ENCODE peak calls at places on chromosome 1, in five cellular contexts. N, C, H, A and E are unnamed samples.

GRCh38 chr1:31755197-31755611 is 8.9 kb downstream of the ADGRB2 start:
- DNase-seq in N (peak), H (no peak), C (no peak), A (no peak), E (no peak)

GRCh38 chr1:4549933-4550332 is 104.5 kb upstream of the AJAP1 start:
- DNase-seq in N (no peak), C (no peak), H (no peak), A (no peak), E (peak)

GRCh38 chr1:8032351-8032750 is 6.2 kb upstream of the ERRFI1 start:
- DNase-seq in N (peak), C (no peak), A (no peak), H (no peak), E (no peak)

GRCh38 chr1:68204965-68205630 is 27.2 kb downstream of the WLS start:
- DNase-seq in A (no peak), H (no peak), C (no peak), N (no peak), E (peak)

GRCh38 chr1:151371744-151372410 is 628 bp downstream of the SELENBP1 start:
- DNase-seq in C (peak), A (peak), H (no peak), N (peak), E (peak)

GRCh38 chr1:11703357-11704225 is 12.1 kb downstream of the DRAXIN start:
- DNase-seq in C (no peak), N (no peak), H (no peak), A (no peak), E (no peak)

GRCh38 chr1:10617318-10617717 is 142.6 kb downstream of the PEX14 start:
- DNase-seq in N (no peak), A (no peak), C (no peak), H (no peak), E (no peak)

GRCh38 chr1:169487561-169487960 is 1.8 kb upstream of the SLC19A2 start:
- DNase-seq in H (no peak), A (no peak), N (no peak), C (no peak), E (peak)

GRCh38 chr1:33032126-33032869 is 4.4 kb downstream of the AK2 start:
- DNase-seq in H (no peak), C (no peak), A (no peak), N (peak), E (no peak)

GRCh38 chr1:220121791-220122530 is 28.0 kb downstream of the IARS2 start:
- DNase-seq in H (no peak), N (no peak), A (no peak), C (no peak), E (no peak)

GRCh38 chr1:55337801-55338447 is 122.8 kb upstream of the USP24 start:
- DNase-seq in H (no peak), C (no peak), A (peak), N (peak), E (peak)

GRCh38 chr1:212158912-212159796 is 123.6 kb downstream of the DTL start:
- DNase-seq in H (no peak), N (no peak), A (no peak), C (no peak), E (no peak)

GRCh38 chr1:208237241-208237640 is 6.9 kb downstream of the PLXNA2 start:
- DNase-seq in H (no peak), N (no peak), C (no peak), A (no peak), E (no peak)

GRCh38 chr1:182389619-182390047 is 2.0 kb downstream of the GLUL start:
- DNase-seq in A (no peak), N (no peak), H (no peak), C (peak), E (no peak)

GRCh38 chr1:9071554-9072235 is 2.3 kb upstream of the SLC2A5 start:
- DNase-seq in H (no peak), C (peak), N (no peak), A (no peak), E (no peak)

GRCh38 chr1:99490031-99490430 is 155.9 kb upstream of the PALMD start:
- DNase-seq in H (no peak), A (no peak), C (no peak), N (no peak), E (no peak)

GRCh38 chr1:53637726-53638640 is 101.0 kb downstream of the GLIS1 start:
- DNase-seq in A (no peak), C (no peak), H (no peak), N (no peak), E (no peak)

GRCh38 chr1:30126839-30127238 is 596.5 kb downstream of the MATN1 start:
- DNase-seq in H (no peak), N (no peak), C (no peak), A (no peak), E (no peak)

GRCh38 chr1:53111073-53111556 is 31.3 kb downstream of the SLC1A7 start:
- DNase-seq in N (peak), C (no peak), H (no peak), A (no peak), E (peak)

GRCh38 chr1:219900201-219900600 is 28.2 kb downstream of the SLC30A10 start:
- DNase-seq in N (no peak), H (no peak), A (no peak), C (no peak), E (no peak)

GRCh38 chr1:12076425-12077005 is 13.4 kb downstream of the TNFRSF8 start:
- DNase-seq in C (no peak), A (no peak), H (no peak), N (no peak), E (no peak)

GRCh38 chr1:235650341-235651169 is 971 bp upstream of the GNG4 start:
- DNase-seq in A (no peak), C (peak), H (no peak), N (no peak), E (no peak)

GRCh38 chr1:226181996-226182714 is 4.4 kb downstream of the ACBD3 start:
- DNase-seq in A (peak), C (peak), H (no peak), N (peak), E (peak)

GRCh38 chr1:226185153-226186036 is 1.1 kb downstream of the ACBD3 start:
- DNase-seq in N (peak), H (no peak), C (no peak), A (no peak), E (peak)

GRCh38 chr1:226187380-226187779 is 839 bp upstream of the ACBD3 start:
- DNase-seq in N (no peak), C (no peak), H (no peak), A (no peak), E (no peak)

GRCh38 chr1:226187019-226187322 is 430 bp upstream of the ACBD3 start:
- DNase-seq in H (no peak), N (no peak), C (no peak), A (peak), E (no peak)

DNA sequence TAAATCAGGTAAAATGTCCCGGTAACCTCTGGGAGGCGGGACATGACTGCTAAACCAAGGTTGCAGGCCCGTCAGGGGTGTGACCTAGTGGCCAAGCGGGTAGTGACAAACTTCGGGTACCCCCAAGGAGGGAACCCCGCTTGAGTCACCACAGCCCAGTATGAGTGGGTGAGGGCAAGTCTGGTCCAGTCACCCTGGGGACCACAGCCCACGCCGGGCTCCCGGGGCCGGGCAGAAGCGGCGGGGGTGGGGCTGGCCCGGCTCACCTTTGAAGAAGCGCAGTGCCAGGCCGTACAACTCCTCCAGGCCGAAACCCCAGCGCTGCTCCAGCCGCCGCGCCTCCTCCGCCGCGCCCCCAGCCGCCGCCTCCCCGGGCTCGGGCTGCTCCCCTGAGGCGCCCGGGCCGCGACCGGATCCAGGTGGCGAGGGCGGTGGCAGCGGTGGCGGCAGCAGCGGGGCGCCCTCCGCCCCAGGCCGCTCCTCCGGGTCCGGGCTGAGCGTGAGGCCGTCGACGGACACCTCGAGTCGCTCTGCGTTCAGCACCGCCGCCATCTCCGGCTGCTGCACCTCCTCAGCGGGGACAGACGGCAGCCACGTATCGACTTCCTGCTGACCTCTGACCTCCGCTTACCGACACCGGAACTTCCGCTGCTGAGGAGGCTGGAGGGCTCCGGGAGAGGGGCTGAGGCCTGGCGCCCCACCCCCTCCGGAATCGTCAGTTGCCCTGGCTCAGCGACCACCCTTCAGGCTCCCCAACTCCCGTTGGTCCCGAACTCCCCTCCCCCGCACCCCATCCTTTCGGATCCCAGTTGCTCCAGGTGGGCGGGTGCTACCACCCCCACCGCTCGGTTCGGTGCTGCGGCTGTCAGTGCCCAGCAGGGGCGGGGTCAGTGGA is at the start of gene ACBD3:
- DNase-seq in N (peak), C (peak), H (peak), A (peak), E (peak)
- TF ChIP-seq CTCF in N (no peak), C (no peak), H (no peak), A (no peak), E (peak)

DNA sequence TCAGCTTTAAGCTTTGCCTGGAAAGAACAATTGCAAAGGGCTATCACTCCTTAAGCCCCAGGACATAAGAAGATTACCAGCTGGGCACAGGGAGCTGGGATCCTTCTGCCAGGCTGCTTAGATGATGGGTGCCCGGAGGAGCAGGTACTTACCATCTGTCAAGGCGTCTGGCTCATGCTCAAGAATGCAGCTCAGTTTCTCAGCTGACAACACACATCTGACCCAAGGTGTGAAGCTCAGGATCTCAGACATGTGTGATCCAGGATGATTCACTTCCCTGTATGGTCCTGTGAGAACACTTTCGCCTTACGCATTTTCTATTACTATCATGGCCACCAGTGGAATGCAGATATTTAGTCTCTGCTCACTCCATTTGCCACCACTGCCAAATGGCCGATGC is 14.7 kb upstream of the DISC1 start:
- DNase-seq in A (no peak), C (no peak), N (no peak), H (no peak), E (no peak)
- H3K27ac ChIP-seq in A (no peak), C (no peak), N (no peak), H (no peak), E (no peak)

GRCh38 chr1:26536081-26536480 is 6.5 kb downstream of the RPS6KA1 start:
- DNase-seq in N (no peak), H (no peak), C (no peak), A (no peak), E (no peak)

GRCh38 chr1:26536521-26536920 is 7.0 kb downstream of the RPS6KA1 start:
- DNase-seq in N (no peak), A (no peak), H (no peak), C (no peak), E (no peak)

GRCh38 chr1:26539722-26540121 is 10.2 kb downstream of the RPS6KA1 start:
- DNase-seq in H (no peak), N (peak), A (no peak), C (no peak), E (no peak)

GRCh38 chr1:26538480-26539412 is 9.2 kb downstream of the RPS6KA1 start:
- DNase-seq in C (no peak), N (peak), H (no peak), A (peak), E (peak)

GRCh38 chr1:26537951-26538352 is 8.4 kb downstream of the RPS6KA1 start:
- DNase-seq in N (peak), A (peak), C (no peak), H (no peak), E (peak)
- TF ChIP-seq CTCF in N (peak), A (peak), C (no peak), H (no peak), E (peak)

GRCh38 chr1:94927405-94928175 is 680 bp upstream of the CNN3 start:
- DNase-seq in N (peak), H (no peak), C (no peak), A (no peak), E (no peak)
- H3K27ac ChIP-seq in N (peak), H (peak), C (peak), A (peak), E (no peak)

DNA sequence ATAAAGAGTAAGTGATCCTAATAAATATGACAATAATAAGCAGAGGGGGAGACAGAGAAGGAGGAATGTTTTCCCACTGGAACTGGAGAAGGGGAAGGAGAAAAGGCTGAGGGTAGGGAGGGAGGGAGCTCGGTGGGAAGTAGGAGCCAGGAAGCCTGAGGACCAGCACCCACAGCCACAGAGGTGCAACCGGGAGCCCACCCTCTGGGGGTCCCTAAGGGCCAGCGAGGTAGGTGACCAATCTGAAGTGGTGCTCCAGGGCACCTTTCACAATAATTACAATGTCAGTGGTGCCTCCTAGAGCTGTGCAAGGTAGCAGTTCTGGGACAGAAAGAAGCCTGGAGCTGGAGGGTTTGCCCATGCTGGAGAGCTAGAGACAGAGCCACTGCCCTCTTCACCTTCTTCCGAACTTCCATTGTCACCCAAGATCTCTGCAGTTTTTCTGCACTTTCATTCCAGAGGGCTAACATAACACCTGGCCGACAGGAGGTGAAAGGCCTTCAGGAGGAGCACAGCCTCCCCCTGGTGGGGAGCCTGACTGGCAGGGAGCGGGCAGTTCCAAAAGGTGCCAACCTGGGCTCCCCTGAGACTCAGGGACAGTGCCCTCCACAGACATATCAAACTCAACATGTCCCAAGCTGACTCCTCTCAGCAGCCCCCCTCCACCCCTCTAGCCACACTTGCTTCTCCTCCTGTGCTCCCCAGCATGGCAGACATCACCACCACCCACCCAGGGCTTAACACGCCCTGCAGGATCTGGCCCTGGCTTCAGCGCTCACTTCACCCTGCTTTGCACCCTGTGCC is 4.0 kb upstream of the AHCYL1 start:
- DNase-seq in H (no peak), C (no peak), A (peak), N (no peak), E (peak)
- TF ChIP-seq CTCF in H (peak), C (peak), A (peak), N (peak), E (peak)

DNA sequence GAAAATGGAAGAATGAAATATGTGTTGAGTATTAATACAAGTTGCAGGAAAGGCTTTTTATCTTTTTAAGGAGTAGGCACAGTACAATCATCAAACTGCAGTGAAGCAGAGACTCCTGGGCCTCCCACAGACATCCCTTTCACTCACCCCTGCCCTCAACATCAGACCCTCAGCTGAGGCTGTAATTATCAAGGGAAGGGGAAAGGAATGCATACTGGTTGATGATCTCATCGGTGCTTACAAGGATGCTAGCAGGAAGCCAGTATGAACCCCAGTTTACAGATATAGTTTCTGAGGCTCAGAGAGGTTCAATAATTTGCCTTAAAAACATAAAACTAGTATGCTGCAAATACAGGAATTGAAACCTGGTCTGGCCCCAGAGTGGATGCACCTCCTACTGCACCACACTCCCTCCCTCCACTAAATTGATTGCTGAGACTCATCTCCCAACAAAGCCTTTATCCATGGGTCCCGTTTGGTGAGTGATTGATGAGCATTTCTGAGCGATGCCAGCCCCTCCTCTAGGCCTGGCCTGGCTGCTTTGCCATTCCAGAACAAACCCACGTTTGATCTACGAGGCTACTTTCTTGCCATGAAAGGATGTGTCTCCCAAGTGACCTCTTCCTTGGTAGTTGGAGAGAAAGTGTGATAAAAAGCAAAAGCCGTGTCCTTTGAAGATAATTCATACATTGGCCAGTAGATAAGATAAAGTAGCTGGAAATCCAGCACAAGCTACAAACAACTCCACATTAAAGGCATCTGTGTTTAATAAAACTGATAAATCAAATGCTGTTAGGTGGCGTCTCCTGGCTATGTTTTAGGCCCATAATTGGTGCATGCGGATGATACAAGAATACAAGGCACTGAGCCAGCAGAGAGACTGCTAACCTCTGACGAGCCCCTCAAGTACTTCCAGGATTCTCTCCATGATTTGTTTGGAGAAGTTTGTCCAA is 233.9 kb upstream of the CAMK1G start:
- DNase-seq in A (no peak), H (no peak), C (no peak), N (peak), E (no peak)
- H3K27ac ChIP-seq in A (no peak), H (no peak), C (peak), N (no peak), E (no peak)

DNA sequence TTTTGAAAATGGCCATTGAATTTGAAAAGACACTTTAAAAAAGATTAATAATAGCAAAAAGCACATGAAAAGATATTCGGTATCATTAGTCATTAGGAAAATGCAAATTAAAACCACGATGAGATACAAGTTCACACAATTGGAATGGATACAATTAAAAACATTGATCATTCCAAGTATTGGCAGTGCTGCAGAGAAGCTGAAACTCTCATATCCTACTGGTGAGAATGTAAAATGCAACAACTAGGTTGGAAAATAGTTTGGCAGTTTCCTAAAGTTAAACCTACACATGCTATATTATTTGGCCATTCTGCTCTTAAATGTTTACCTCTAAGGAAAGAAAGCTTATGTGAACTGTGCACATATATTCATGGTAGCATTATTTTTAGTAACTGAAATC is 838.7 kb upstream of the PRMT6 start:
- DNase-seq in C (no peak), N (no peak), H (no peak), A (no peak), E (no peak)
- TF ChIP-seq CTCF in C (no peak), N (no peak), H (no peak), A (no peak), E (peak)

DNA sequence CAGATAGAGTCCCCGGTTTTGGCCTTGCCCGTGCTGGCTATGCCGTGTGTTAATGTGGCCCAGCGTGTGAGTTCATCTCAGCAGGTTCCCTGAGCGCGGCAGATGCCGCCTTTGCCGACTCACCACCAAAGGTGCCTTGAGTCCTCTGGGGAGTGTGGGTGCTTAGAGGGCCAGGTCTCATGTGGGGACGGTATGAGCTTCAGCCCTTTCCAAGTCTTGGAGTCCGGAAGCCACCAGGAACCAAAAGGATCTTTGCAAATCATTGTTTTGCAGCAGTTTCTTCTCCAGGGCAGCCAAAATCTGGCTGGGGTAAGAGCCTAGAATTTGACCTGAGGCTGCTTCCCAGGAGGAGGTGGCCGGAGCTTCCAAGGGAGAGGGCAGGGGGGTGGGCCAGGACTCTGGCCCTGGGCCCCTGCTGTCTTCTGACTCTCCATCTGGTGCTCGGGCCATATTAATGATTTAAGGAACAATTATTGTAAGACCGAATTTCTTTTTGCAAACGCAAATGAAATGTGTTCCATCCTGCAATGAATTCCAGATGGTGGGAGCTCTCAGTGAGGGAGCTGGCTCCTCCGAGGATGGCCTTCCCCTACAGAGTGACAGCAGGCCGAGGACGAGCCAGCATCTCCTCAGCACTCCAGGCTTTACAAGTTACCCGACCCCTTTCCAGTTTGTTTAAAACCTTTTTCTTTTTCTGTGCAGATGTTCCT is 205.8 kb downstream of the FOXD2 start:
- DNase-seq in H (no peak), C (peak), A (no peak), N (no peak), E (no peak)
- H3K27ac ChIP-seq in H (peak), C (no peak), A (no peak), N (no peak), E (no peak)